ENCODE peak calls at places on chromosomes 3 and 15, in six cellular contexts. K, A, F, O, H and E are unnamed samples. For H3K27me3 and H3K36me3, the result is how much of the 10 kb centered on the place peaks cover.

GRCh38 chr3:184602406-184603155 is 41.0 kb downstream of the EPHB3 start:
- DNase-seq in O (peak), H (peak), F (peak), A (no peak), K (no peak), E (no peak)

GRCh38 chr15:78302579-78302978 is 3.2 kb upstream of the SKIC8 start:
- DNase-seq in O (peak), A (no peak), F (no peak), K (no peak), H (no peak), E (no peak)

GRCh38 chr15:82306791-82307713 is 42.2 kb downstream of the GOLGA6L10 start:
- DNase-seq in H (no peak), A (no peak), O (no peak), K (no peak), F (no peak), E (no peak)

GRCh38 chr3:15646924-15647511 is 45.5 kb downstream of the BTD start:
- DNase-seq in H (peak), O (peak), A (no peak), F (peak), K (no peak), E (no peak)

GRCh38 chr3:192156382-192156781 is 571.0 kb downstream of the FGF12 start:
- DNase-seq in A (no peak), O (no peak), K (no peak), F (no peak), H (no peak), E (no peak)

GRCh38 chr3:13235897-13236296 is 162.7 kb upstream of the IQSEC1 start:
- DNase-seq in H (no peak), A (no peak), F (no peak), O (no peak), K (no peak), E (no peak)

GRCh38 chr3:105365171-105365535 is 1.6 kb upstream of the ALCAM start:
- DNase-seq in K (no peak), A (no peak), O (peak), H (no peak), F (peak), E (no peak)

GRCh38 chr3:67386446-67386845 is 268.0 kb downstream of the SUCLG2 start:
- DNase-seq in H (no peak), O (no peak), A (no peak), F (no peak), K (no peak), E (no peak)

GRCh38 chr15:79439236-79439635 is 7.1 kb downstream of the MINAR1 start:
- DNase-seq in H (no peak), K (no peak), A (no peak), O (no peak), F (no peak), E (no peak)

GRCh38 chr3:149967067-149967685 is 3.5 kb downstream of the PFN2 start:
- DNase-seq in K (no peak), H (no peak), O (peak), A (no peak), F (no peak), E (no peak)

GRCh38 chr3:63352008-63352279 is 73.8 kb downstream of the SYNPR start:
- DNase-seq in H (no peak), K (no peak), F (no peak), O (no peak), A (no peak), E (no peak)

GRCh38 chr15:68494573-68495105 is 62.7 kb upstream of the ITGA11 start:
- DNase-seq in K (no peak), A (no peak), F (no peak), H (no peak), O (no peak), E (no peak)

GRCh38 chr3:42179110-42179725 is 86.8 kb downstream of the CCK start:
- DNase-seq in H (peak), A (no peak), K (no peak), O (peak), F (peak), E (no peak)

GRCh38 chr3:120093119-120093922 is 926 bp downstream of the GSK3B start:
- DNase-seq in H (no peak), A (no peak), F (no peak), O (peak), K (peak), E (no peak)

GRCh38 chr3:75192065-75192658 is 472.0 kb upstream of the FRG2C start:
- DNase-seq in K (peak), F (peak), O (peak), H (no peak), A (no peak), E (no peak)

GRCh38 chr15:35843453-35843852 is 297.5 kb upstream of the DPH6 start:
- DNase-seq in H (no peak), K (no peak), O (no peak), A (no peak), F (no peak), E (no peak)

GRCh38 chr3:141410861-141411771 is 42.8 kb downstream of the ZBTB38 start:
- DNase-seq in H (no peak), O (peak), A (no peak), K (no peak), F (no peak), E (no peak)

GRCh38 chr3:143236226-143236964 is 116.8 kb downstream of the CHST2 start:
- DNase-seq in A (no peak), O (no peak), H (no peak), K (no peak), F (no peak), E (no peak)

GRCh38 chr3:139537795-139538538 is 1.6 kb downstream of the RBP1 start:
- DNase-seq in O (no peak), F (no peak), K (no peak), A (no peak), H (no peak), E (no peak)
- H3K27me3 ChIP-seq in O (under half), F (under half), K (under half), A (under half), H (under half), E (under half)

GRCh38 chr3:113537155-113537554 is 4.8 kb downstream of the SIDT1 start:
- DNase-seq in K (no peak), H (no peak), A (no peak), F (no peak), O (peak), E (no peak)
- H3K27ac ChIP-seq in K (no peak), H (no peak), A (peak), F (peak), O (peak), E (no peak)

GRCh38 chr3:58521917-58522680 is 14.9 kb downstream of the ACOX2 start:
- DNase-seq in O (no peak), H (no peak), F (no peak), A (no peak), K (no peak), E (no peak)
- H3K36me3 ChIP-seq in O (under half), H (half or more), F (under half), A (under half), K (under half), E (under half)

GRCh38 chr3:158100681-158101080 is 5.5 kb downstream of the SHOX2 start:
- DNase-seq in F (no peak), A (no peak), O (no peak), H (no peak), K (no peak), E (no peak)
- H3K27me3 ChIP-seq in F (under half), A (under half), O (under half), H (half or more), K (half or more), E (half or more)

GRCh38 chr15:63254991-63255390 is 22.4 kb upstream of the APH1B start:
- DNase-seq in F (no peak), A (no peak), K (no peak), O (no peak), H (no peak), E (no peak)

GRCh38 chr15:63250312-63250965 is 27.0 kb upstream of the APH1B start:
- DNase-seq in A (no peak), K (no peak), F (no peak), O (peak), H (no peak), E (no peak)

GRCh38 chr15:63255485-63255990 is 21.9 kb upstream of the APH1B start:
- DNase-seq in A (no peak), O (no peak), K (no peak), H (no peak), F (no peak), E (no peak)

GRCh38 chr15:63251701-63252100 is 25.7 kb upstream of the APH1B start:
- DNase-seq in H (no peak), F (no peak), A (no peak), O (no peak), K (no peak), E (no peak)

DNA sequence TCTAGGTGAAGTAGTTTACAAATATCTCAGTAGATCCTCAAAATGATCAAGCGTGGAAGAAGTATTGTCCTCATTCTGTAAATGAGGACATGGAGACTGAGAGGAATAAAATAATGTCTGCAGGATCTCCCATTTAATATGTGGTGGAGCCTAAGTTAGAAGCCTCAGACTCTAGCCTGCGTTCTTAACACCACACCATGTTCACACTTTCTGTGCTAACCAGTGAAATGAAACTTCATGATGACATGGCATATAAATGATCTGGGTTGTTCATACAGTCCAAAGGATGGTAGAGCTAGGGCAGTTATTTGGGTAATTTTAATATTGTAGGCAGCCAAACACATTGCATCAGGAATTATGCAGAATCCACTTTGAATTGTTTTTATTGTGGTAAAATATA is 25.1 kb upstream of the APH1B start:
- DNase-seq in F (no peak), K (no peak), H (no peak), O (no peak), A (no peak), E (no peak)
- H3K27ac ChIP-seq in F (no peak), K (no peak), H (no peak), O (no peak), A (no peak), E (no peak)

DNA sequence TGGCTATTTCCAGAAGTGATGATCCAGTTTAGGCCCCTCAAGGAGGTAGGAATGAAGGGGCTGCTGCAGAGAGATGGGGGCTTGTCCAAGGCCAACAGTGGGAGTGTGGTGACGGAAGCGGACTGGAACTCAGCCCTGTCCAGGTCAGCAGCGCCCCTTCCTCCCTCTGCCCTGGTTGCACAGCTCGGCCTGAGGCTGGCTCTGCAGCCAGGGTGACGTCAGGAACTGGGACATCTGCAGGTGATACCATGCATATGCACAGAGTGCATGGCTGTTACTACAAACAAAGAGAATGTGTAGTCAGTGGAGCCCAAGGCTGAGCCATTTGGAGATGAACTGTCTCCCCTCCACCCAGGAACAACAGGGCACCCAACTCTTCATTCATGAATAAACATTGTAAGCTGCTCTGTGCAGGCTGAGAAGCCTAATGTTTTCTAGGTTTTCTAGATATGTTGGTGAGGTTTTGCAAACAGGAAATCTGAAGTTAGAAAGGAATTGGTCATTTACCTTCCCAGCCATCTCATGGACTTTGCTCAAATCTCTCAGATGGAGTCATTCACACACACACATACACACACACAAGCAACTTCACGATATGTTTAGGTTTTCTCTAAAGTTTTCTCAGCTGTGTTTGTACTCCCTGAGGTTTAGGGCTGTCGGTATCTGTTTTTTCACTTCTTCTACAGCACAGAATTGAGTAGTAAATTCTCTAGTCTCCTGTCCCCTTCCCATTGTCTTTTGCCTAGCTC is 117.2 kb downstream of the TLE3 start:
- DNase-seq in A (no peak), F (no peak), H (no peak), O (no peak), K (no peak), E (no peak)
- H3K36me3 ChIP-seq in A (under half), F (under half), H (under half), O (under half), K (under half), E (under half)

GRCh38 chr3:145183261-145183660 is 977.7 kb downstream of the PLOD2 start:
- DNase-seq in A (no peak), H (no peak), O (no peak), K (no peak), F (no peak), E (no peak)
- H3K27me3 ChIP-seq in A (under half), H (under half), O (under half), K (under half), F (under half), E (under half)

DNA sequence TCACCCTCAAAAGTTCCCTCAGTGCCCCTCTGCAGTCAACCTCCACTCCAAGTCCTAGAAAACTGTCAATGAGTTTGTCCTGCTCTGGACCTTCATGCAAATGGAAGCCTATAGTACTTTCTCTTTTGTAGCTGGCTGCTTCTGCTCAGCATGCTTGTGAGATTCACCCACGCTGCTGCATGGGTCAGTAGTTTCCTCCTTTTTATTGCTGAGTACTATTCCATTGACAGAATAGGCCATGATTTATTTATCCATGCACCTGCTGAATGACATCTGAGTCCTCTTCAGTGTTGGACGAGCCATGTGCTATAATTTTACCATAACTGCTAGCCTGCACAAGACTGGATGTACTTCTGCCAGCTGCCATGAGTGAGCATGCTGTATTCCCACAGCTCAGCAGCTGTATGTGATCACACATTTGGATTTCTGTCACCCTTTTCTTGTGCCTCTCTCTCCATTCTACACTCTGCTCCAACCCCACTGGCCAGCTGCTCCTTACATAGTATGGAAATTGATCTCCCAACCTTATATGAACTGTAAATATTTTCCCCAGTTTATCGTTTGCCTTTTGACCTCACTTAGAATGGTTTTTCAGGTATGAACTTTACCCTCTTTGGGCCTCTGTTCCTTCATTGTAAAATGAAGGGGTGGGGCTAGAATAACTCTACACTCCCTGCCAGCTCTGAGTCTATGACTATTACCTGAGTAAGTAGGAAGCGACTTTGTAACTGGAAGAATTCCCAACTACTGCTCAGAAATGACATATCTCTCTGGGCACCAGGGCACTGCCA is 26.2 kb downstream of the CDCP1 start:
- DNase-seq in A (no peak), O (peak), H (no peak), F (no peak), K (no peak), E (no peak)
- H3K27ac ChIP-seq in A (peak), O (peak), H (peak), F (peak), K (no peak), E (no peak)